ENCODE peak calls at places on chromosomes 3 and 15, in nine cellular contexts. U is fibroblast of pulmonary artery, D is HFF-Myc, F is psoas muscle, A is CD14-positive monocyte, N is tibial artery, J is AG09309, Z is ascending aorta, G is GM10248. Y is an unnamed sample.
A peak's percentile ranks its signal among the peaks of the same experiment; 100 is the strongest.

GRCh38 chr3:32238816-32239637 is 547 bp downstream of the CMTM8 start:
- DNase-seq in U (peak; percentile 33), D (no peak), F (peak; percentile 64), A (peak; percentile 53), N (no peak), J (no peak), Z (peak; percentile 67), G (peak; percentile 40), Y (peak; percentile 72)

GRCh38 chr3:70981252-70981933 is 602.1 kb downstream of the FOXP1 start:
- DNase-seq in U (no peak), D (no peak), F (no peak), A (no peak), N (no peak), J (no peak), Z (no peak), G (no peak), Y (no peak)

GRCh38 chr15:32834156-32834555 is 116.4 kb downstream of the GREM1 start:
- DNase-seq in U (no peak), D (no peak), F (no peak), A (no peak), N (no peak), J (no peak), Z (no peak), G (peak; percentile 38), Y (no peak)

GRCh38 chr15:75733761-75734651 is 21.4 kb upstream of the CSPG4 start:
- DNase-seq in U (no peak), D (no peak), F (no peak), A (no peak), N (peak; percentile 63), J (no peak), Z (peak; percentile 61), G (no peak), Y (no peak)

GRCh38 chr3:187066228-187066995 is 72.9 kb downstream of the RPL39L start:
- DNase-seq in U (peak; percentile 31), D (peak; percentile 53), F (no peak), A (no peak), N (no peak), J (no peak), Z (no peak), G (peak; percentile 51), Y (no peak)

GRCh38 chr15:81275711-81276417 is 48.1 kb downstream of the STARD5 start:
- DNase-seq in U (peak; percentile 76), D (no peak), F (no peak), A (no peak), N (no peak), J (no peak), Z (no peak), G (no peak), Y (no peak)

GRCh38 chr3:184543848-184544512 is 17.6 kb upstream of the EPHB3 start:
- DNase-seq in U (peak; percentile 90), D (peak; percentile 85), F (peak; percentile 74), A (peak; percentile 64), N (peak; percentile 77), J (no peak), Z (peak; percentile 85), G (peak; percentile 83), Y (peak; percentile 77)

GRCh38 chr15:29800441-29801366 is 21.6 kb downstream of the TJP1 start:
- DNase-seq in U (peak; percentile 80), D (no peak), F (no peak), A (no peak), N (no peak), J (no peak), Z (no peak), G (no peak), Y (no peak)

GRCh38 chr3:64666171-64666581 is 21.6 kb downstream of the ADAMTS9 start:
- DNase-seq in U (no peak), D (no peak), F (no peak), A (no peak), N (no peak), J (no peak), Z (no peak), G (no peak), Y (no peak)

GRCh38 chr3:177574232-177574856 is 377.1 kb upstream of the TBL1XR1 start:
- DNase-seq in U (peak; percentile 93), D (no peak), F (no peak), A (no peak), N (no peak), J (no peak), Z (no peak), G (no peak), Y (no peak)

GRCh38 chr3:145333931-145334330 is 827.1 kb downstream of the PLOD2 start:
- DNase-seq in U (no peak), D (no peak), F (no peak), A (no peak), N (no peak), J (no peak), Z (no peak), G (no peak), Y (no peak)

GRCh38 chr15:96334017-96334704 is 3.7 kb downstream of the NR2F2 start:
- DNase-seq in U (peak; percentile 29), D (no peak), F (no peak), A (no peak), N (peak; percentile 66), J (no peak), Z (peak; percentile 53), G (peak; percentile 7), Y (no peak)

GRCh38 chr3:51751287-51751686 is 27.8 kb downstream of the IQCF6 start:
- DNase-seq in U (no peak), D (no peak), F (no peak), A (no peak), N (no peak), J (no peak), Z (no peak), G (no peak), Y (no peak)

GRCh38 chr3:55723653-55724406 is 236.7 kb upstream of the WNT5A start:
- DNase-seq in U (no peak), D (no peak), F (no peak), A (no peak), N (no peak), J (no peak), Z (no peak), G (no peak), Y (no peak)

GRCh38 chr3:161987933-161988332 is 491.3 kb downstream of the OTOL1 start:
- DNase-seq in U (peak; percentile 10), D (no peak), F (no peak), A (no peak), N (no peak), J (no peak), Z (no peak), G (no peak), Y (no peak)

GRCh38 chr3:11944052-11944673 is 60.0 kb upstream of the SYN2 start:
- DNase-seq in U (peak; percentile 32), D (peak; percentile 7), F (no peak), A (no peak), N (no peak), J (no peak), Z (no peak), G (no peak), Y (no peak)
- TF ChIP-seq CTCF in U (peak; percentile 70), D (peak; percentile 70), F (peak; percentile 45), A (peak; percentile 29), N (no peak), J (peak; percentile 62), Z (peak; percentile 34), G (no peak), Y (peak; percentile 77)

GRCh38 chr3:172911142-172911541 is 160.6 kb downstream of the ECT2 start:
- DNase-seq in U (no peak), D (no peak), F (no peak), A (no peak), N (no peak), J (no peak), Z (no peak), G (no peak), Y (no peak)
- TF ChIP-seq CTCF in U (peak; percentile 6), D (no peak), F (no peak), A (no peak), N (no peak), J (no peak), Z (no peak), G (no peak), Y (no peak)

GRCh38 chr3:192444096-192444790 is 283.1 kb downstream of the FGF12 start:
- DNase-seq in U (peak; percentile 75), D (peak; percentile 12), F (peak; percentile 66), A (no peak), N (no peak), J (peak; percentile 17), Z (peak; percentile 66), G (peak; percentile 59), Y (peak; percentile 71)

GRCh38 chr3:192445768-192446644 is 281.3 kb downstream of the FGF12 start:
- DNase-seq in U (peak; percentile 30), D (no peak), F (no peak), A (no peak), N (no peak), J (no peak), Z (no peak), G (no peak), Y (no peak)

GRCh38 chr3:192444791-192445106 is 282.6 kb downstream of the FGF12 start:
- DNase-seq in U (no peak), D (no peak), F (no peak), A (no peak), N (no peak), J (no peak), Z (no peak), G (no peak), Y (no peak)

GRCh38 chr3:192449036-192449435 is 278.3 kb downstream of the FGF12 start:
- DNase-seq in U (peak; percentile 7), D (no peak), F (no peak), A (no peak), N (no peak), J (no peak), Z (no peak), G (no peak), Y (no peak)
- TF ChIP-seq CTCF in U (peak; percentile 26), D (no peak), F (no peak), A (no peak), N (no peak), J (no peak), Z (no peak), G (peak; percentile 28), Y (peak; percentile 41)

GRCh38 chr3:74348421-74348820 is 266.0 kb downstream of the CNTN3 start:
- DNase-seq in U (no peak), D (no peak), F (no peak), A (no peak), N (no peak), J (no peak), Z (no peak), G (no peak), Y (no peak)

GRCh38 chr3:74351213-74351612 is 263.2 kb downstream of the CNTN3 start:
- DNase-seq in U (no peak), D (no peak), F (no peak), A (no peak), N (no peak), J (no peak), Z (no peak), G (no peak), Y (no peak)

GRCh38 chr3:74352166-74352565 is 262.3 kb downstream of the CNTN3 start:
- DNase-seq in U (no peak), D (no peak), F (no peak), A (no peak), N (no peak), J (no peak), Z (no peak), G (no peak), Y (no peak)

GRCh38 chr3:74349035-74349434 is 265.4 kb downstream of the CNTN3 start:
- DNase-seq in U (no peak), D (no peak), F (no peak), A (no peak), N (no peak), J (no peak), Z (no peak), G (no peak), Y (no peak)

DNA sequence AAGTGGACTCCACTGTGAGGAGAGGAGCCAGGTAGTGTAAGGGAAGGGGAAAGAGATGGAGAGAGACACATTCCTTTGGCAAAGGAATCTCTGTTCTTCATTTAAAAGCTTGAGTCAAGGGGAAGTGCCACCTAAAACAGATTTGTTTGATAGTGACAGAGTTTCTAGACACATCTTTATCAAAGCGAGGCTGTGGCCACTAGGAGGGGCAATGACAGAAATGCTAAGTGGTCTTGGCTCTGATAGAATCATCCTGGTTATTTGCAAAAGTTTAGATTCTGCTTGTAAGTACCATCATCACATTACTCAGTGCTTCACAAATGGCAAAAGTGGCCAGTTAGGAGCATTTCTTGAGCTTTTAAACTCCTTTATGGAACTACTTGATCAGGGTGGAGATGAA is 261.4 kb downstream of the CNTN3 start:
- DNase-seq in U (peak; percentile 4), D (no peak), F (no peak), A (no peak), N (no peak), J (no peak), Z (no peak), G (no peak), Y (no peak)
- TF ChIP-seq CTCF in U (no peak), D (peak; percentile 11), F (no peak), A (no peak), N (no peak), J (no peak), Z (no peak), G (no peak), Y (peak; percentile 48)

Y was measured in type B pancreatic cell.